ENCODE peak calls at places on chromosome 17, in four cellular contexts. One of them, this sample, is unnamed.

GRCh38 chr17:66943484-66943883 is 21.0 kb upstream of the CACNG4 start:
- DNase-seq in HepG2: no peak
- DNase-seq in K562: no peak
- DNase-seq in GM12878: no peak
- DNase-seq in this sample: no peak

GRCh38 chr17:56274491-56274890 is 121.2 kb downstream of the ANKFN1 start:
- DNase-seq in GM12878: no peak
- DNase-seq in K562: no peak
- DNase-seq in HepG2: no peak
- DNase-seq in this sample: no peak

GRCh38 chr17:8875416-8875815 is 7.9 kb upstream of the PIK3R6 start:
- DNase-seq in HepG2: no peak
- DNase-seq in K562: no peak
- DNase-seq in GM12878: no peak
- DNase-seq in this sample: no peak

GRCh38 chr17:77214743-77215142 is 74.0 kb downstream of the SEC14L1 start:
- DNase-seq in GM12878: no peak
- DNase-seq in HepG2: peak; percentile 65
- DNase-seq in K562: peak; percentile 49
- DNase-seq in this sample: peak; percentile 65

GRCh38 chr17:36942631-36943125 is 5.4 kb downstream of the LHX1 start:
- DNase-seq in K562: no peak
- DNase-seq in HepG2: no peak
- DNase-seq in GM12878: no peak
- DNase-seq in this sample: no peak

GRCh38 chr17:78933959-78934568 is 8.9 kb upstream of the TIMP2 start:
- DNase-seq in HepG2: peak; percentile 77
- DNase-seq in K562: no peak
- DNase-seq in GM12878: no peak
- DNase-seq in this sample: peak; percentile 67

GRCh38 chr17:34307110-34307509 is 12.1 kb upstream of the CCL8 start:
- DNase-seq in K562: no peak
- DNase-seq in HepG2: no peak
- DNase-seq in GM12878: no peak
- DNase-seq in this sample: no peak

GRCh38 chr17:62807812-62808575 is at the start of gene MARCHF10:
- DNase-seq in HepG2: no peak
- DNase-seq in K562: peak; percentile 52
- DNase-seq in GM12878: no peak
- DNase-seq in this sample: no peak

GRCh38 chr17:3795758-3796102 is 5.3 kb downstream of the ITGAE start:
- DNase-seq in GM12878: no peak
- DNase-seq in K562: no peak
- DNase-seq in HepG2: no peak
- DNase-seq in this sample: no peak

GRCh38 chr17:3796822-3797170 is 4.2 kb downstream of the ITGAE start:
- DNase-seq in K562: no peak
- DNase-seq in HepG2: no peak
- DNase-seq in GM12878: no peak
- DNase-seq in this sample: no peak

GRCh38 chr17:3798273-3799180 is 2.5 kb downstream of the ITGAE start:
- DNase-seq in K562: no peak
- DNase-seq in GM12878: no peak
- DNase-seq in HepG2: no peak
- DNase-seq in this sample: no peak

GRCh38 chr17:3794890-3795757 is 5.9 kb downstream of the ITGAE start:
- DNase-seq in GM12878: no peak
- DNase-seq in HepG2: peak; percentile 78
- DNase-seq in K562: no peak
- DNase-seq in this sample: no peak

GRCh38 chr17:3796110-3796821 is 4.7 kb downstream of the ITGAE start:
- DNase-seq in GM12878: peak; percentile 90
- DNase-seq in HepG2: no peak
- DNase-seq in K562: no peak
- DNase-seq in this sample: no peak
- TF ChIP-seq FOXK2 in GM12878: peak; percentile 25
- TF ChIP-seq FOXK2 in HepG2: no peak
- TF ChIP-seq FOXK2 in K562: no peak
- TF ChIP-seq FOXK2 in this sample: no peak

DNA sequence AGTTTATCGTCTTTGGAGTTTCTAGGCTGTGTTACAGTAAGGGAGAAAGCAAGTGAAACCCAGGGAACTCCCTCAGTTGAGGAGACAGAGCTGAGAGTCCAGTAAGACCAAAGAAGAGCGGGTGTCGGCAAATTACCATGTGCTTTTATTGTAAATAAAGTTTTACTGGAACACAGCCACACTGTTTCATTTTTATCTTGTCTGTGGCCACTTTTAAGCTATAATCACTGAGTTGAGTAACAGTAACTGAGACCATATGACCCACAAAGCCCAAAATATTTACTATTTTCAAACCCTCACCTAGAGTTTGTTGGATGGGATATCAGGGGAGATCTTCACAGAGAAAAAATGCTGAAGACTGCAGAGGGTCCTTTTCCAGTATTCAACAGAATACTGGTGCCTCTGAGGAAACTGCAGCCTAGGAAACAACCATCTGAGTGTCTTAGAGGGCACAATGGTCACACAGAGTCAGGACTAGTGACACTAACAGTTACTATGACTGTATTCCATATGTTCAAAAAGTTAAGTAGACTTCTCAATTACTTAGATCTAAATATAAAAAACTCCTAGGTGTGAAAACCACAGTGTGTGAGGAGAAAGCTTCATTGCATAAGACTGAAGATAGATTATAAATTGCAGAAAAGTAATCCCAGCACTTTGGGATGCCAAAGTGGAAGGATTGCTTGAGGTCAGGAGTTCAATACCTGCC is 351.1 kb upstream of the TBX2 start:
- DNase-seq in HepG2: no peak
- DNase-seq in K562: no peak
- DNase-seq in GM12878: no peak
- DNase-seq in this sample: no peak
- TF ChIP-seq FOXM1 in HepG2: no peak
- TF ChIP-seq FOXM1 in K562: no peak
- TF ChIP-seq FOXM1 in GM12878: no peak
- TF ChIP-seq FOXM1 in this sample: no peak

DNA sequence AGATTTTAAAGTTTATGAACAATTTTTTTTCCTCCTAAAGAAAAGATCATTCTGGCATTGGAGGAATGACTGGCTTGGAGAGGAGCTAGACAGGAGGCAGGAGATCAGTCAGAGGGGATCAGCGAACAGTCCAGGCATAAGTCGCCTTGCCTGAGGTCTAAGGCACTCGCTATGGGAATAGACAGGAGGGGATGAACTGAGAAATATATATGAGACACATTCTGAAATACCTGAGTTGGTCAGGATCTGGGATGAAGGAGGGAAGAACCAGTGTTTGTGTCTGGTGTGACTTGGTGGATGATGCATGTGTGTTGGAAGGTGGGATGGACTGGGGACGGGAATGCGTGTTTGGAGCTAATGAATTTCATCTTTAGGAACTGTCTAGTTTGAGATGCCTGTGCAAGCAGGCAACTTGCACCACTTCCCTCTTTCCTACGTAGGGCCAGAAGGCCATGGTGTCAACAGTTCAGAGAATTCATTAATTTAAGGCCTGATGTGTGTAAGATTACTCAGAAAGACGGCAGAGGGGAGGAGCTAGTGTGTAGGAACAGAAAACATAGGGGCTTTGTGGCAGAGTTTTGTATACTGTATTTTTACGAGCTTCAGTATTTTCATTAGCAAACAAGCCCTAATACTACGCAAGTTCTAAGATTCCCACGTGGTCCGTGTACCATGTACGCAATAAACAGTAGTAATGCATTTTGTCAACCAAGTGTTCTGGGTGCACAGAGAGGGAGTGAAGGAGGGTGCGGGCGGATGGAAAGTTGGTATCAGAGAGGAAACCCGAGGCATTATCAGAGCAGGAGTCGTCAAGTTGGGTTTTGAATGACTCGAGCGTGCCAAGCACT is 825 bp downstream of the HEATR6 start:
- DNase-seq in K562: peak; percentile 64
- DNase-seq in HepG2: no peak
- DNase-seq in GM12878: no peak
- DNase-seq in this sample: no peak
- TF ChIP-seq FOXK2 in K562: no peak
- TF ChIP-seq FOXK2 in HepG2: no peak
- TF ChIP-seq FOXK2 in GM12878: no peak
- TF ChIP-seq FOXK2 in this sample: no peak

GRCh38 chr17:5661486-5662125 is 77.3 kb upstream of the NLRP1 start:
- DNase-seq in K562: peak; percentile 3
- DNase-seq in HepG2: no peak
- DNase-seq in GM12878: no peak
- DNase-seq in this sample: no peak
- TF ChIP-seq FOXM1 in K562: no peak
- TF ChIP-seq FOXM1 in HepG2: no peak
- TF ChIP-seq FOXM1 in GM12878: no peak
- TF ChIP-seq FOXM1 in this sample: no peak

GRCh38 chr17:69506489-69506888 is 92.0 kb downstream of the MAP2K6 start:
- DNase-seq in K562: no peak
- DNase-seq in GM12878: no peak
- DNase-seq in HepG2: peak; percentile 38
- DNase-seq in this sample: peak; percentile 22
- TF ChIP-seq FOXK2 in K562: no peak
- TF ChIP-seq FOXK2 in GM12878: no peak
- TF ChIP-seq FOXK2 in HepG2: no peak
- TF ChIP-seq FOXK2 in this sample: no peak

GRCh38 chr17:50638851-50639767 is 4.4 kb downstream of the ABCC3 start:
- DNase-seq in GM12878: no peak
- DNase-seq in HepG2: peak; percentile 58
- DNase-seq in K562: no peak
- DNase-seq in this sample: no peak
- TF ChIP-seq FOXM1 in GM12878: no peak
- TF ChIP-seq FOXM1 in HepG2: no peak
- TF ChIP-seq FOXM1 in K562: no peak
- TF ChIP-seq FOXM1 in this sample: no peak

GRCh38 chr17:29587591-29587990 is 1.9 kb downstream of the GIT1 start:
- DNase-seq in K562: no peak
- DNase-seq in HepG2: no peak
- DNase-seq in GM12878: no peak
- DNase-seq in this sample: no peak

GRCh38 chr17:29590261-29590978 is 972 bp upstream of the GIT1 start:
- DNase-seq in HepG2: no peak
- DNase-seq in GM12878: no peak
- DNase-seq in K562: peak; percentile 21
- DNase-seq in this sample: no peak

GRCh38 chr17:29589524-29590260 is at the start of gene GIT1:
- DNase-seq in GM12878: no peak
- DNase-seq in K562: peak; percentile 89
- DNase-seq in HepG2: peak; percentile 70
- DNase-seq in this sample: peak; percentile 80

GRCh38 chr17:29588017-29588557 is 1.4 kb downstream of the GIT1 start:
- DNase-seq in K562: no peak
- DNase-seq in HepG2: no peak
- DNase-seq in GM12878: no peak
- DNase-seq in this sample: no peak

DNA sequence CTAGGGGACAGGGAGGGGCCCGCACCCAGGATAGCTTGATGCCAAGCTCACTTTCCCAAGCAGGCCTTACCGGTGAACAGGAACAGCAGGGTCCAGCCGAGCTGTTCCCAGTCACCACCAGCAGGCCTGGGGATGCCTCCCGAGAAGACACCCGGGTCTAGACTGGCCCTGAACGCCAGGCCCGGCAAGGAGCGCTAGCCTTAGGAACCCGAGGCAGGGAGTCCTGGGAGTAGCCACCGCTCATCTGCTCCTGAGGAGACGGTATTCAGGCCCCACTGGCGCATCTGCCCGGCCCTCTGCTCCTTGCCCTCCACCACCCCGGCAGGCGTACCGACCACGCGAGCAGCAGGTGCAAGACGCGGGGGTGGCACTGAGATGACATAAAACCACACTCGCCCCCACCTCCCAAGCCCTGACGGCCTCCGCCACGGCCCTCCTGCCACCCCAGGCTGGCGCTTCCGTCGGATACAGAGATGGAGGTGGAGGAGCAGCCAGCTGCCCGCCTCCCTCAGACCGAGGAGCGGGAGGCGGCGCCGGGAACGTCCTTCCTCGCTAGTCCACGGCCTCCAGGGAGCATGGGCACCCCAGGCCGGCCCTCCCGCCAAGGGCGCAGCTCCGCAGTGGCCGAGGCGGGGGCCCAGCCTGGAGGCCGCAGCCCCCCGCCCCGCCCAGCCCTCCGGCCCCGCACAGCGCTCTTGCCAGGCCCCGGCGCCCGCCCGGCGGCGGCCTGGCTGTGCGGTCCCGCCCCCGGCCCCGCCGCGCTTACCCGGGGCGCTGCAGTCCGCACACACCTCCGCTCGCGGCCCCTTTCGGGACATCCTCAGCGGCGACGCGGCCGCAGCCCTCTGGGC is 662 bp downstream of the GIT1 start:
- DNase-seq in K562: peak; percentile 32
- DNase-seq in HepG2: no peak
- DNase-seq in GM12878: no peak
- DNase-seq in this sample: no peak
- TF ChIP-seq FOXK2 in K562: no peak
- TF ChIP-seq FOXK2 in HepG2: no peak
- TF ChIP-seq FOXK2 in GM12878: no peak
- TF ChIP-seq FOXK2 in this sample: no peak

DNA sequence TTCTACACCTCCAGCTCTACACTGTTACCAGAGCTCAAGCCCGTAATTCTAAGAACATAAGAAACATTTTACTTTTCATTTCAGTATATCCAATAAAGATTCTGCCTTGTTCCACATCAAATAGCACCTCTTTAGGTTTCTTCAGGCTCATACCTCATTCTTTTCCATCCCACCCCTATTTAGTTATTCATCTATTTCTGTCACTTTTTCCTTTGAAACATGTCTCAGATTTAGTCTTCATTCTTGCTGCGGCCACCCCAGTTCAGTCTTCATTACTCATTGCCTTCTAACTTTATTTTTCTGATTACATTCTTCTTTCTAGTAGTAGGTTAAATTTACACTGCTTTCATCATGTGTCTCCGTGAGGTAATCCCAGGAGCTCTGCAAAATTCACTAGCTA is 33.5 kb downstream of the PPM1E start:
- DNase-seq in GM12878: no peak
- DNase-seq in HepG2: no peak
- DNase-seq in K562: no peak
- DNase-seq in this sample: no peak
- TF ChIP-seq FOXM1 in GM12878: no peak
- TF ChIP-seq FOXM1 in HepG2: no peak
- TF ChIP-seq FOXM1 in K562: no peak
- TF ChIP-seq FOXM1 in this sample: no peak

This sample was measured in HEK293T.